ENCODE peak calls at places on chromosomes 5 and 9, in six cellular contexts. A, M, P, B, O and I are unnamed samples.

GRCh38 chr5:112210430-112211005 is 208.6 kb downstream of the EPB41L4A start:
- DNase-seq in A (peak), M (peak), P (peak), B (peak), O (peak), I (peak)

GRCh38 chr5:145531038-145531734 is 304.0 kb downstream of the PRELID2 start:
- DNase-seq in A (no peak), M (no peak), P (peak), B (peak), O (peak), I (no peak)

GRCh38 chr9:81183763-81184162 is 505.6 kb downstream of the TLE1 start:
- DNase-seq in A (no peak), M (no peak), P (peak), B (no peak), O (peak), I (no peak)

GRCh38 chr5:45578270-45578669 is 117.9 kb downstream of the HCN1 start:
- DNase-seq in A (no peak), M (no peak), P (peak), B (no peak), O (peak), I (no peak)

GRCh38 chr5:60633336-60633735 is 66.6 kb downstream of the DEPDC1B start:
- DNase-seq in A (no peak), M (no peak), P (no peak), B (no peak), O (peak), I (no peak)

GRCh38 chr9:90898229-90898628 is 96.6 kb downstream of the SYK start:
- DNase-seq in A (no peak), M (no peak), P (peak), B (no peak), O (no peak), I (peak)

GRCh38 chr5:113202904-113203716 is 226.5 kb downstream of the DCP2 start:
- DNase-seq in A (peak), M (peak), P (no peak), B (no peak), O (peak), I (peak)

GRCh38 chr5:58094031-58094430 is 365.9 kb downstream of the PLK2 start:
- DNase-seq in A (no peak), M (no peak), P (peak), B (no peak), O (no peak), I (no peak)

GRCh38 chr5:138832218-138832617 is 42.9 kb downstream of the LRRTM2 start:
- DNase-seq in A (no peak), M (no peak), P (no peak), B (no peak), O (peak), I (no peak)

GRCh38 chr9:21994996-21995651 is 533 bp downstream of the CDKN2B-AS1 start:
- DNase-seq in A (peak), M (no peak), P (peak), B (peak), O (peak), I (peak)

GRCh38 chr9:27535701-27536118 is 6.1 kb upstream of the MOB3B start:
- DNase-seq in A (peak), M (no peak), P (no peak), B (no peak), O (no peak), I (peak)

GRCh38 chr9:131402073-131402472 is 8.2 kb downstream of the PRRC2B start:
- DNase-seq in A (no peak), M (no peak), P (no peak), B (no peak), O (peak), I (no peak)

GRCh38 chr5:31965227-31965626 is 208.9 kb downstream of the GOLPH3 start:
- DNase-seq in A (no peak), M (no peak), P (no peak), B (no peak), O (no peak), I (peak)

GRCh38 chr5:31113101-31113500 is 80.4 kb upstream of the CDH6 start:
- DNase-seq in A (no peak), M (no peak), P (peak), B (no peak), O (peak), I (no peak)

GRCh38 chr5:164335837-164336236 is 830.4 kb downstream of the MAT2B start:
- DNase-seq in A (no peak), M (no peak), P (peak), B (no peak), O (peak), I (no peak)

GRCh38 chr5:72554897-72555296 is 47.7 kb upstream of the ZNF366 start:
- DNase-seq in A (no peak), M (no peak), P (no peak), B (no peak), O (no peak), I (no peak)

GRCh38 chr5:131587541-131587940 is 47.5 kb downstream of the RAPGEF6 start:
- DNase-seq in A (no peak), M (no peak), P (peak), B (no peak), O (peak), I (no peak)

GRCh38 chr5:132953710-132954109 is 9.7 kb downstream of the AFF4 start:
- DNase-seq in A (no peak), M (no peak), P (no peak), B (no peak), O (no peak), I (no peak)

GRCh38 chr5:103525366-103525765 is 37.2 kb downstream of the NUDT12 start:
- DNase-seq in A (no peak), M (no peak), P (no peak), B (no peak), O (no peak), I (no peak)

GRCh38 chr5:177477701-177478477 is 4.5 kb upstream of the DBN1 start:
- DNase-seq in A (no peak), M (no peak), P (no peak), B (no peak), O (peak), I (peak)

GRCh38 chr5:52073993-52074689 is 690.9 kb downstream of the ISL1 start:
- DNase-seq in A (no peak), M (no peak), P (no peak), B (no peak), O (no peak), I (no peak)

GRCh38 chr5:168609806-168610482 is 30.8 kb upstream of the PANK3 start:
- DNase-seq in A (no peak), M (no peak), P (no peak), B (no peak), O (peak), I (no peak)

GRCh38 chr5:27125856-27126255 is 87.5 kb upstream of the CDH9 start:
- DNase-seq in A (no peak), M (no peak), P (no peak), B (no peak), O (no peak), I (no peak)

GRCh38 chr9:111922324-111923013 is 25.9 kb downstream of the UGCG start:
- DNase-seq in A (no peak), M (no peak), P (no peak), B (no peak), O (no peak), I (no peak)

GRCh38 chr9:122812736-122813135 is 12.8 kb downstream of the OR1K1 start:
- DNase-seq in A (no peak), M (no peak), P (no peak), B (no peak), O (no peak), I (no peak)

GRCh38 chr9:122807271-122807900 is 7.5 kb downstream of the OR1K1 start:
- DNase-seq in A (no peak), M (no peak), P (no peak), B (no peak), O (no peak), I (no peak)

GRCh38 chr9:122806661-122807060 is 6.7 kb downstream of the OR1K1 start:
- DNase-seq in A (no peak), M (no peak), P (no peak), B (no peak), O (no peak), I (no peak)

GRCh38 chr9:122810306-122810946 is 10.5 kb downstream of the OR1K1 start:
- DNase-seq in A (peak), M (peak), P (peak), B (peak), O (peak), I (peak)

GRCh38 chr9:122808141-122808540 is 8.2 kb downstream of the OR1K1 start:
- DNase-seq in A (no peak), M (no peak), P (no peak), B (no peak), O (no peak), I (no peak)
- H3K9ac ChIP-seq in A (no peak), M (no peak), P (no peak), B (no peak), O (peak), I (no peak)

DNA sequence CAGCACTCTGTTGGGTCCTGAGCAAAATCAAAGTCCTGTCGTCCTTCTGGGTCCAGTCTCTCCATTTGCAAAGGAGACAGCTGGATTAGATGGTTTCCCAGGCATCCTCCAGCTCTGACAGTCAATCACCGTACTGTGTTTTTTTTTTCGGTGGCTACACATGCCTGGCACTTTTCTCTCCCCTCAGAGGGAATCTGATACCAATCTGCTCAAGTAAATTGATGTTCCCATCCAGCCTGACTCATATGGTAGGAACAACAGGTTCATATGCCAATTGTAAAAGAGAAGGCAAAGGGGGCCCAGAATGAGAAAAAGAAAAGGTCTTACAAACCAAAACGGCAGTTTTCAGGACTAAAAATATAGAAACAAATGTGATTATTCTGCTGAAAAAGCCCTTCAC is 1.2 kb downstream of the FBXO10 start:
- DNase-seq in A (peak), M (no peak), P (no peak), B (no peak), O (peak), I (no peak)
- H3K9ac ChIP-seq in A (no peak), M (no peak), P (no peak), B (no peak), O (peak), I (peak)

DNA sequence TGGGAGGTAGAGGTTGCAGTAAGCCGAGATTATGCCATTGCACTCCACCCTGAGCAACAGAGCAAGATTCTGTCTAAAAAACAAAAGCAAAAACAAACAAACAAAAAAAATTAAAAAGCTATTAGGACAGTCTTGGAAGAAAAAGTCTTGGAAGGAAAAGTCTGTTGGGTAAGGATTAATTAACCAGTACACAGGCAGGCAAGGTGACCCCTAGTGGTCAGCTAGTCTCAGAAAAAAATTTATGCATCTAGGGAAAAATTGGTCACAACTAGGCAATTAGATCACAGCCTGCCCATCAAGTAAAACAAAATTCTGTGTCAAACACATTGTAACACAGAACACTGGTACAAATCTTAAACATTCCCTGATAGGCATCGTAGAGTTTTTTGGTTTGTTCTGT is 6.7 kb upstream of the ANKRD18B start:
- DNase-seq in A (peak), M (no peak), P (peak), B (no peak), O (peak), I (no peak)
- H3K9ac ChIP-seq in A (no peak), M (no peak), P (no peak), B (no peak), O (peak), I (no peak)

GRCh38 chr5:68225911-68226563 is 10.5 kb downstream of the PIK3R1 start:
- DNase-seq in A (no peak), M (no peak), P (no peak), B (peak), O (no peak), I (no peak)
- H3K9ac ChIP-seq in A (no peak), M (no peak), P (no peak), B (peak), O (peak), I (no peak)

DNA sequence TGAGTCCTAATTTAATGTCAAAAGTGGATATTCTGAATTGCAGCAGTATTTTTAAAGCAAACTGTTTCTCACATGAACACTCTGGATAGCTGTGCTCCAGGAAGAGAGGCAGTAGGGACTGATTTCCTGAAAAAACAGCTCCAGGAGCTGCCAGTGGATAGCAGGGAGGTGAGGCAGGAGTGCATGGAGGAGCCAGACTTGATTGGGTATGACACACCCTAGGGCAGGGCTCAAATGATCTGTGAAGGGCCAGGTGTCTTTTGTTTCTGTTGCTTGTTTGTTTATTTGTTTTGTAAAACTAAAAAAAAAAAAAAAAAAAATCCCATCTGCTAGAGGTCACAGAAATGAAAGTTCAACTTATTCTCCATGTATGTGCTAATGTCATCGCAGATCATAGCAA is 83.4 kb downstream of the ADRB2 start:
- DNase-seq in A (no peak), M (no peak), P (peak), B (peak), O (peak), I (peak)
- H3K9ac ChIP-seq in A (no peak), M (no peak), P (peak), B (no peak), O (no peak), I (no peak)

DNA sequence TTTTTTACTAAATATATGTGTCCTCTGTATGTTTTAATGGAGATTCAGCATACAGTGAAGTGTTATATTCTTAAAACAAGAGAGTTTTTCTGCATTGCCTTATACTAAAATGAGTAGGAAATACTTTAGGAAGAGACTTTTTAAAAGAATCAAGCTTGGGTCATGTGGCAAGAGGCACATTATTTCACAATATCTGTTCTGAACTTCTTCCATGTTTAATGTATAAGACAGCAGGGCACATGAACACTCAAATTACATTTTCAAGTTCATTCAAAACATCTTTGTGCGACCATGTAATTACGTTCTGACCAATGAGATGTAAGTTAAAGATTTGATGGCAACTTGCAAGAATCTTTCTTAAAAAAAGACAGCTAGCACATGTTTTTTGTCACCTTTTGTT is 1055.9 kb downstream of the NR2F1-AS1 start:
- DNase-seq in A (no peak), M (no peak), P (no peak), B (no peak), O (no peak), I (no peak)
- H3K9ac ChIP-seq in A (no peak), M (no peak), P (no peak), B (no peak), O (no peak), I (no peak)

DNA sequence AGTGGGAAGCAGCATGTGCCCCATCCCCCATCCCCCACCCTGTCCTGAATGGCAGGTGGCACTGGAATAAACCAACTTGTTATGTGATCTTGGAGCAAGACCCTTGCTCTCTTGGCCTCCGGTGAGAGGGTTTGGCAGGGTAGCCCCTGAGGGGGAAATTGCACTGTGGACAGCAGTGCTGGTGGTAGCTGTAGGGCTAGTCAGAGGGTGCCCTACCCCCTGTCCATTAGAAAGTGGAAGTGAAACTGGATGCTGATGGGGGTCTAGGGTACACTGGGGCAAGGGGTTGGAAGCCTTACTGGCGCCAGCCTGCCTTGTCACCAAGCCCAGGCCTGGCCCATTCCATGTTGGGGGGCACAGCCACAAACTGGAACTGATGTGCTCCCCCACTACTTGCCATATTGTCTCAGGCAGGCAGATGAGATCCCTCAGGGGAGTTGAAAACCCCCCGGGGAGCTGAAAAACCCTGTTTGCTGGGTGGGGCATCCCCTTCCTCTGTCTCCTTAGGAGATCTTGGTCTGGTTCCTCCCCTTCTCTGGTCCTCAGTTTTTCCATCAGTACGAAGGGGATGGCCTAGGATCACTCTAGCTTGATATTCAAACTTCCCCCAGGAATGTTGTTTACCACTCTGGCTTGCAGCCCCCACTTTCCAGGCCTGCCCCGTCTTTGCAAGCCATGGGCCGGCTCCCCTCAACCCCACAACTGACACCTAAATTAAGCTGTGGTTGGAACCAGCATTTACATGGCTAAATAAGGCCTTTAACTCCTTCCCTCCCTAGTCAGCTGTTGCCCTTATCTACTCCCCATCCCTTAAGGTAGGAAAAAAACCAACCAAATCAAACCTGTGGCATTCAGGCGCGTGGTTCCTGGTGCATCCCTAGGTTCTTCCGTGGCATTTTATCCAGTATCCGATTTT is 14.4 kb upstream of the SYNPO start:
- DNase-seq in A (no peak), M (no peak), P (no peak), B (no peak), O (no peak), I (no peak)
- H3K9ac ChIP-seq in A (no peak), M (no peak), P (no peak), B (peak), O (no peak), I (no peak)

GRCh38 chr9:129803679-129804065 is 688 bp downstream of the TOR1B start:
- DNase-seq in A (peak), M (peak), P (no peak), B (peak), O (peak), I (no peak)
- H3K9ac ChIP-seq in A (peak), M (no peak), P (peak), B (peak), O (peak), I (peak)

GRCh38 chr5:153491408-153491807 is 938 bp downstream of the GRIA1 start:
- DNase-seq in A (no peak), M (no peak), P (no peak), B (no peak), O (no peak), I (no peak)
- H3K9ac ChIP-seq in A (no peak), M (peak), P (no peak), B (no peak), O (no peak), I (no peak)